ENCODE peak calls at places on chromosomes 11 and 22, in five cellular contexts. W is H1, I is ascending aorta, L is lung, H is heart right ventricle. D is an unnamed sample.

GRCh38 chr11:45646275-45646970 is 19.0 kb downstream of the CHST1 start:
- DNase-seq in W (no peak), I (no peak), H (no peak), L (no peak), D (no peak)

GRCh38 chr11:134373591-134374052 is 38.4 kb downstream of the B3GAT1 start:
- DNase-seq in H (no peak), I (no peak), W (no peak), L (no peak), D (no peak)

GRCh38 chr11:58924230-58924629 is 15.1 kb upstream of the GLYATL1 start:
- DNase-seq in L (no peak), W (no peak), I (no peak), H (no peak), D (no peak)

GRCh38 chr11:126619516-126619915 is 264.0 kb downstream of the ST3GAL4 start:
- DNase-seq in I (no peak), H (no peak), W (no peak), L (no peak), D (no peak)

GRCh38 chr22:31343235-31344191 is 2.6 kb downstream of the PATZ1 start:
- DNase-seq in L (peak; percentile 87), W (peak; percentile 89), H (peak; percentile 28), I (no peak), D (no peak)

GRCh38 chr22:50242406-50242949 is 2.3 kb downstream of the TUBGCP6 start:
- DNase-seq in H (no peak), L (no peak), I (no peak), W (no peak), D (no peak)

GRCh38 chr11:14258177-14258935 is 100.6 kb downstream of the RRAS2 start:
- DNase-seq in L (no peak), I (no peak), W (peak; percentile 40), H (no peak), D (no peak)

GRCh38 chr11:62602141-62603071 is 741 bp upstream of the MTA2 start:
- DNase-seq in H (peak; percentile 75), I (no peak), W (peak; percentile 77), L (peak; percentile 77), D (peak; percentile 64)

GRCh38 chr11:57131080-57131790 is 50.5 kb upstream of the LRRC55 start:
- DNase-seq in I (no peak), W (peak; percentile 83), L (peak; percentile 35), H (peak; percentile 20), D (no peak)

GRCh38 chr11:9972917-9973504 is 309.1 kb downstream of the SWAP70 start:
- DNase-seq in I (no peak), H (no peak), W (no peak), L (no peak), D (no peak)

GRCh38 chr22:46446799-46447198 is 90.6 kb downstream of the CELSR1 start:
- DNase-seq in I (no peak), H (no peak), L (no peak), W (no peak), D (no peak)

GRCh38 chr11:18704698-18705097 is 6.1 kb downstream of the TMEM86A start:
- DNase-seq in I (no peak), H (no peak), L (no peak), W (no peak), D (no peak)

GRCh38 chr11:34250732-34251639 is 106.8 kb downstream of the ABTB2 start:
- DNase-seq in L (no peak), W (no peak), H (peak; percentile 56), I (peak; percentile 37), D (peak; percentile 73)

GRCh38 chr11:20163778-20164133 is 3.5 kb upstream of the DBX1 start:
- DNase-seq in W (no peak), H (no peak), I (no peak), L (no peak), D (no peak)
- H3K27me3 ChIP-seq in W (peaks cover 97% of the 10 kb centered on the region), H (peaks cover 45% of the 10 kb centered on the region), I (peaks cover 28% of the 10 kb centered on the region), L (peaks cover 24% of the 10 kb centered on the region), D (peaks cover 93% of the 10 kb centered on the region)

GRCh38 chr11:122323754-122324421 is 207.9 kb upstream of the BLID start:
- DNase-seq in W (no peak), I (no peak), H (no peak), L (no peak), D (no peak)
- H3K27me3 ChIP-seq in W (no peaks in the 10 kb centered on the region), I (no peaks in the 10 kb centered on the region), H (no peaks in the 10 kb centered on the region), L (no peaks in the 10 kb centered on the region), D (no peaks in the 10 kb centered on the region)

DNA sequence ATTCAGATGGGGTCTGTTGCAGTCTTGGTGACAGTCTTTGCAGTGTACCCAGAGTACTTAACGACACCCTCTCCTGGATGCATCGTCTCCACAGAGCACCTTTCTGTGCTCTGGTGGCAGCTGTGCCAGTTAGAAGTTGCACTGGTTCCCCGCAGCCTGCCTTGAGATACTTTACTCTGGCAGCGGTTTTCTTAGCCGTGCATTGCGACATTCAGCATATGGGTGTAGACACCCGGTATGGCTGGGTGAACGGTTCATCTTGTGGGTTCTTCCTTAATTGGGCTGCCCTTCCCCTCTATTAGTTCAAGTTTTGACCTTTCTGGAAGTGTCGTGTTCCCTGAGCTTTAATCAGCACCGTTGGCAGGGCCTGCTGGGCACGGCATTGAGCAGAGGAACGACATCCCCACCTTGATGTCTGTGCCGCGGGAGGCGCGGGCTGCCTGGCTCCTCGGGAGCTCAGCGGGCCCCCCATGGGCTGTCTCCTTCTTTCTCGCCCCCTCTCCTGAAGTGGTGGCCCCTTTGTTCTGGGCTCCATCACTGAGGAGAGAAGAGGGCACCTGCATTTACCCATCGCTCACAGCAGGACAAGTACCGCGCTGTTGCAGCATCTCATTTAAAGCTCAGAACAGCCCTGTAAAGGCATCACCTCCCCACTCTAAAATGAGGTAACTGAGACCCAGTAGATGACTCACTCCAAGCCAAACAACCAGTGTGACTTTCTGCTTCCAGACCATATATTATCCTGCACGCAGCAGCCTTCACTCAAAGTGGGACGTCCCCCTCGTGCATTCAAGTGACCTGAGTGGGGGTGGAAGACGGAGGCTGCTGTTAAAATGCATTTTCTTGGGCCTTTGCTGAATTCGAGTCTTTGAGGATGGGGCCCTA is 13.3 kb downstream of the FAM83F start:
- DNase-seq in W (no peak), L (peak; percentile 42), H (no peak), I (no peak), D (no peak)
- H3K27me3 ChIP-seq in W (no peaks in the 10 kb centered on the region), L (no peaks in the 10 kb centered on the region), H (no peaks in the 10 kb centered on the region), I (no peaks in the 10 kb centered on the region), D (peaks cover 47% of the 10 kb centered on the region)

GRCh38 chr22:37157516-37158289 is 8.0 kb upstream of the IL2RB start:
- DNase-seq in W (no peak), L (no peak), H (no peak), I (no peak), D (no peak)
- H3K27me3 ChIP-seq in W (no peaks in the 10 kb centered on the region), L (no peaks in the 10 kb centered on the region), H (no peaks in the 10 kb centered on the region), I (no peaks in the 10 kb centered on the region), D (peaks cover 5% of the 10 kb centered on the region)

GRCh38 chr22:44996120-44996519 is 13.7 kb downstream of the PHF21B start:
- DNase-seq in I (no peak), H (no peak), W (no peak), L (no peak), D (no peak)

GRCh38 chr22:44995715-44996114 is 14.1 kb downstream of the PHF21B start:
- DNase-seq in I (no peak), H (no peak), L (no peak), W (no peak), D (no peak)

GRCh38 chr22:44996648-44997047 is 13.2 kb downstream of the PHF21B start:
- DNase-seq in H (no peak), L (no peak), I (no peak), W (no peak), D (no peak)

GRCh38 chr22:44998296-44998695 is 11.5 kb downstream of the PHF21B start:
- DNase-seq in H (no peak), W (no peak), I (no peak), L (no peak), D (no peak)

DNA sequence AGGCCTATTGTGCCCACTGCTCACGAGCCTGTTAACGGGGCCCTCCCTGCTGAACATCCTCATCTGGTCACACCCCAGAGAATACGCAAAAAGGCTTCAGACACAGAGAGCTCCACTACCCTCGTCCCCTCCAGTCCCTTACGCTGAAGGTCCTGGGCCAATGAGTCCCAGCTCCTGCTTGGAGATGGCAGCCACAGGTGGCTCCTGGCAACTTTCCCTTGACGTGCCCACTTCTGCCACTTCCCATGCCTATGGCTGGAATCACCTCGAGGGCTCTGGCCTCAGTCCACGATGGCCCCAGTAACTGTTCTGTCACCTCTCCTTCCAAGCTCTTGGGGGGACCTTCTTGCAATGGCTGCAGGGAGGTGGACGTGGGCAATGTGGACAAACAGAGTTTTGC is 12.7 kb downstream of the PHF21B start:
- DNase-seq in W (no peak), L (no peak), H (no peak), I (no peak), D (no peak)
- H3K27me3 ChIP-seq in W (no peaks in the 10 kb centered on the region), L (no peaks in the 10 kb centered on the region), H (no peaks in the 10 kb centered on the region), I (no peaks in the 10 kb centered on the region), D (peaks cover 12% of the 10 kb centered on the region)

GRCh38 chr11:68970921-68971636 is 9.7 kb downstream of the MRGPRD start:
- DNase-seq in H (no peak), L (no peak), I (no peak), W (no peak), D (no peak)

GRCh38 chr11:68965901-68966868 is 14.6 kb downstream of the MRGPRD start:
- DNase-seq in H (no peak), W (no peak), L (no peak), I (no peak), D (no peak)

GRCh38 chr11:68969386-68969785 is 11.4 kb downstream of the MRGPRD start:
- DNase-seq in W (peak; percentile 24), L (no peak), I (no peak), H (no peak), D (peak; percentile 21)

GRCh38 chr11:68966894-68967780 is 13.6 kb downstream of the MRGPRD start:
- DNase-seq in H (no peak), I (no peak), L (no peak), W (no peak), D (no peak)

GRCh38 chr11:68968306-68969255 is 12.2 kb downstream of the MRGPRD start:
- DNase-seq in I (no peak), L (no peak), W (no peak), H (no peak), D (peak; percentile 18)
- H3K27me3 ChIP-seq in I (no peaks in the 10 kb centered on the region), L (no peaks in the 10 kb centered on the region), W (no peaks in the 10 kb centered on the region), H (no peaks in the 10 kb centered on the region), D (peaks cover 11% of the 10 kb centered on the region)